ENCODE peak calls at places on chromosome 11, in six cellular contexts. R, W, S, P, I and E are unnamed samples.

GRCh38 chr11:4025957-4026324 is 68.7 kb upstream of the RRM1 start:
- DNase-seq in R (no peak), W (no peak), S (no peak), P (no peak), I (peak), E (no peak)

GRCh38 chr11:124673333-124674167 is at the start of the genes SIAE and SPA17:
- DNase-seq in R (peak), W (peak), S (peak), P (peak), I (peak), E (peak)

GRCh38 chr11:117826832-117827231 is 2.3 kb upstream of the FXYD2 start:
- DNase-seq in R (no peak), W (no peak), S (no peak), P (no peak), I (no peak), E (no peak)

GRCh38 chr11:33690290-33691050 is 10.2 kb downstream of the C11orf91 start:
- DNase-seq in R (no peak), W (peak), S (peak), P (no peak), I (peak), E (no peak)

GRCh38 chr11:15091175-15091574 is 17.8 kb downstream of the CALCB start:
- DNase-seq in R (no peak), W (no peak), S (no peak), P (no peak), I (no peak), E (no peak)

GRCh38 chr11:12717851-12718291 is 43.6 kb downstream of the TEAD1 start:
- DNase-seq in R (peak), W (no peak), S (peak), P (no peak), I (no peak), E (peak)

GRCh38 chr11:27861706-27862430 is 161.6 kb upstream of the BDNF start:
- DNase-seq in R (no peak), W (peak), S (peak), P (no peak), I (peak), E (no peak)

GRCh38 chr11:34916810-34917780 is 677 bp downstream of the PDHX start:
- DNase-seq in R (no peak), W (no peak), S (peak), P (no peak), I (peak), E (no peak)

GRCh38 chr11:79390477-79390876 is 50.4 kb downstream of the TENM4 start:
- DNase-seq in R (no peak), W (no peak), S (no peak), P (no peak), I (no peak), E (no peak)

GRCh38 chr11:102849319-102849718 is 5.9 kb upstream of the MMP3 start:
- DNase-seq in R (no peak), W (no peak), S (no peak), P (no peak), I (peak), E (no peak)